ENCODE peak calls at places on chromosomes 7 and 10, in nine cellular contexts. M is IMR-90, O is cardiac septum, P is SW 1271, E is NCI-H69, B is ACHN, Z is fibroblast of the aortic adventitia, D is thoracic aorta, G is hepatocyte. S is an unnamed sample.
A peak's percentile ranks its signal among the peaks of the same experiment; 100 is the strongest.

GRCh38 chr10:89242840-89243586 is 8.6 kb downstream of the LIPA start:
- DNase-seq in M (no peak), O (no peak), P (no peak), E (no peak), B (no peak), Z (no peak), D (no peak), G (no peak), S (no peak)

GRCh38 chr7:2166625-2167280 is 66.0 kb downstream of the MAD1L1 start:
- DNase-seq in M (no peak), O (peak; percentile 70), P (no peak), E (no peak), B (no peak), Z (no peak), D (no peak), G (no peak), S (no peak)

GRCh38 chr7:2893411-2893861 is 49.3 kb upstream of the GNA12 start:
- DNase-seq in M (no peak), O (no peak), P (no peak), E (no peak), B (no peak), Z (no peak), D (no peak), G (no peak), S (no peak)

GRCh38 chr7:155258233-155258575 is 39.5 kb upstream of the INSIG1 start:
- DNase-seq in M (peak; percentile 79), O (no peak), P (no peak), E (peak; percentile 9), B (peak; percentile 92), Z (peak; percentile 92), D (no peak), G (no peak), S (peak; percentile 92)

GRCh38 chr10:71812016-71812912 is 38.8 kb downstream of the PSAP start:
- DNase-seq in M (peak; percentile 34), O (peak; percentile 93), P (no peak), E (peak; percentile 84), B (peak; percentile 65), Z (peak; percentile 39), D (no peak), G (peak; percentile 81), S (peak; percentile 17)

GRCh38 chr7:112938895-112939588 is 147.6 kb downstream of the GPR85 start:
- DNase-seq in M (peak; percentile 20), O (peak; percentile 71), P (peak; percentile 9), E (peak; percentile 72), B (peak; percentile 63), Z (peak; percentile 28), D (no peak), G (peak; percentile 76), S (no peak)

GRCh38 chr7:135761751-135762488 is 13.3 kb upstream of the FAM180A start:
- DNase-seq in M (peak; percentile 59), O (no peak), P (no peak), E (no peak), B (no peak), Z (no peak), D (no peak), G (no peak), S (peak; percentile 46)

GRCh38 chr10:109166935-109167334 is 756.4 kb downstream of the XPNPEP1 start:
- DNase-seq in M (peak; percentile 51), O (no peak), P (no peak), E (no peak), B (no peak), Z (peak; percentile 11), D (no peak), G (no peak), S (no peak)

GRCh38 chr10:14653271-14654161 is 121.2 kb downstream of the FAM107B start:
- DNase-seq in M (peak; percentile 74), O (no peak), P (no peak), E (peak; percentile 40), B (peak; percentile 22), Z (peak; percentile 85), D (no peak), G (peak; percentile 80), S (peak; percentile 21)

S was measured in RCC 7860.